ENCODE peak calls at places on chromosome 3, in five cellular contexts. One of them, this sample, is unnamed.

GRCh38 chr3:122858373-122858772 is 63.5 kb downstream of the SLC49A4 start:
- DNase-seq in activated T-cell treated with anti-CD3 and anti-CD28 coated beads for 24 hours: no peak
- DNase-seq in lower leg skin: no peak
- DNase-seq in iris pigment epithelial cell: peak; percentile 40
- DNase-seq in stimulated activated CD8-positive, alpha-beta memory T cell treated with anti-CD3 and anti-CD28 coated beads, Interleukin-4, amount 100 ng/mL, for 48 hours: no peak
- DNase-seq in this sample: peak; percentile 18

GRCh38 chr3:45968149-45968548 is 24.9 kb downstream of the CXCR6 start:
- DNase-seq in lower leg skin: no peak
- DNase-seq in stimulated activated CD8-positive, alpha-beta memory T cell treated with anti-CD3 and anti-CD28 coated beads, Interleukin-4, amount 100 ng/mL, for 48 hours: no peak
- DNase-seq in activated T-cell treated with anti-CD3 and anti-CD28 coated beads for 24 hours: no peak
- DNase-seq in iris pigment epithelial cell: no peak
- DNase-seq in this sample: no peak

GRCh38 chr3:120496278-120496975 is 45.6 kb upstream of the FSTL1 start:
- DNase-seq in iris pigment epithelial cell: peak; percentile 87
- DNase-seq in lower leg skin: no peak
- DNase-seq in activated T-cell treated with anti-CD3 and anti-CD28 coated beads for 24 hours: no peak
- DNase-seq in stimulated activated CD8-positive, alpha-beta memory T cell treated with anti-CD3 and anti-CD28 coated beads, Interleukin-4, amount 100 ng/mL, for 48 hours: no peak
- DNase-seq in this sample: no peak

GRCh38 chr3:99859855-99860254 is 42.2 kb downstream of the CMSS1 start:
- DNase-seq in stimulated activated CD8-positive, alpha-beta memory T cell treated with anti-CD3 and anti-CD28 coated beads, Interleukin-4, amount 100 ng/mL, for 48 hours: no peak
- DNase-seq in iris pigment epithelial cell: peak; percentile 96
- DNase-seq in lower leg skin: no peak
- DNase-seq in activated T-cell treated with anti-CD3 and anti-CD28 coated beads for 24 hours: no peak
- DNase-seq in this sample: no peak

GRCh38 chr3:124266517-124266916 is 274.6 kb upstream of the ROPN1 start:
- DNase-seq in iris pigment epithelial cell: no peak
- DNase-seq in activated T-cell treated with anti-CD3 and anti-CD28 coated beads for 24 hours: no peak
- DNase-seq in lower leg skin: no peak
- DNase-seq in stimulated activated CD8-positive, alpha-beta memory T cell treated with anti-CD3 and anti-CD28 coated beads, Interleukin-4, amount 100 ng/mL, for 48 hours: no peak
- DNase-seq in this sample: no peak

GRCh38 chr3:141268281-141268680 is 36.7 kb downstream of the PXYLP1 start:
- DNase-seq in activated T-cell treated with anti-CD3 and anti-CD28 coated beads for 24 hours: no peak
- DNase-seq in stimulated activated CD8-positive, alpha-beta memory T cell treated with anti-CD3 and anti-CD28 coated beads, Interleukin-4, amount 100 ng/mL, for 48 hours: no peak
- DNase-seq in iris pigment epithelial cell: no peak
- DNase-seq in lower leg skin: no peak
- DNase-seq in this sample: no peak

GRCh38 chr3:99952306-99952705 is 134.6 kb downstream of the CMSS1 start:
- DNase-seq in lower leg skin: no peak
- DNase-seq in activated T-cell treated with anti-CD3 and anti-CD28 coated beads for 24 hours: no peak
- DNase-seq in stimulated activated CD8-positive, alpha-beta memory T cell treated with anti-CD3 and anti-CD28 coated beads, Interleukin-4, amount 100 ng/mL, for 48 hours: no peak
- DNase-seq in iris pigment epithelial cell: peak; percentile 54
- DNase-seq in this sample: no peak

GRCh38 chr3:184005981-184006507 is 11.6 kb downstream of the ABCC5 start:
- DNase-seq in stimulated activated CD8-positive, alpha-beta memory T cell treated with anti-CD3 and anti-CD28 coated beads, Interleukin-4, amount 100 ng/mL, for 48 hours: no peak
- DNase-seq in lower leg skin: peak; percentile 71
- DNase-seq in activated T-cell treated with anti-CD3 and anti-CD28 coated beads for 24 hours: no peak
- DNase-seq in iris pigment epithelial cell: peak; percentile 37
- DNase-seq in this sample: peak; percentile 84

GRCh38 chr3:196012481-196012880 is 69.4 kb downstream of the TFRC start:
- DNase-seq in stimulated activated CD8-positive, alpha-beta memory T cell treated with anti-CD3 and anti-CD28 coated beads, Interleukin-4, amount 100 ng/mL, for 48 hours: no peak
- DNase-seq in activated T-cell treated with anti-CD3 and anti-CD28 coated beads for 24 hours: no peak
- DNase-seq in lower leg skin: no peak
- DNase-seq in iris pigment epithelial cell: peak; percentile 67
- DNase-seq in this sample: no peak

GRCh38 chr3:17730318-17730967 is 12.0 kb downstream of the TBC1D5 start:
- DNase-seq in lower leg skin: no peak
- DNase-seq in stimulated activated CD8-positive, alpha-beta memory T cell treated with anti-CD3 and anti-CD28 coated beads, Interleukin-4, amount 100 ng/mL, for 48 hours: no peak
- DNase-seq in activated T-cell treated with anti-CD3 and anti-CD28 coated beads for 24 hours: no peak
- DNase-seq in iris pigment epithelial cell: peak; percentile 76
- DNase-seq in this sample: peak; percentile 97

GRCh38 chr3:157078131-157078835 is 81.7 kb downstream of the CCNL1 start:
- DNase-seq in stimulated activated CD8-positive, alpha-beta memory T cell treated with anti-CD3 and anti-CD28 coated beads, Interleukin-4, amount 100 ng/mL, for 48 hours: no peak
- DNase-seq in lower leg skin: no peak
- DNase-seq in activated T-cell treated with anti-CD3 and anti-CD28 coated beads for 24 hours: no peak
- DNase-seq in iris pigment epithelial cell: no peak
- DNase-seq in this sample: no peak

This sample was measured in erythroblast.